ENCODE peak calls at places on chromosomes 3 and 15, in four cellular contexts. Z is H9, C is mesendoderm, F is H1. D is an unnamed sample.

GRCh38 chr15:56731571-56731970 is 1.7 kb downstream of the ZNF280D start:
- DNase-seq in Z (no peak), C (no peak), F (no peak), D (no peak)

GRCh38 chr3:32712506-32713055 is 27.6 kb downstream of the CNOT10 start:
- DNase-seq in Z (no peak), C (no peak), F (no peak), D (no peak)

GRCh38 chr15:90062729-90063684 is 39.3 kb downstream of the IDH2 start:
- DNase-seq in Z (no peak), C (no peak), F (no peak), D (no peak)

GRCh38 chr3:153595186-153595815 is 433.3 kb downstream of the RAP2B start:
- DNase-seq in Z (no peak), C (peak; percentile 60), F (no peak), D (peak; percentile 50)

GRCh38 chr15:89457086-89457485 is 39.3 kb downstream of the RHCG start:
- DNase-seq in Z (no peak), C (peak; percentile 72), F (no peak), D (peak; percentile 28)

GRCh38 chr3:23242106-23242505 is 39.0 kb downstream of the UBE2E2 start:
- DNase-seq in Z (no peak), C (no peak), F (no peak), D (no peak)

GRCh38 chr15:63079938-63080626 is 37.5 kb downstream of the TPM1 start:
- DNase-seq in Z (no peak), C (peak; percentile 63), F (no peak), D (peak; percentile 78)

GRCh38 chr3:24149032-24149431 is 203.9 kb downstream of the NR1D2 start:
- DNase-seq in Z (no peak), C (peak; percentile 64), F (no peak), D (no peak)

GRCh38 chr3:100591411-100591810 is 18.0 kb upstream of the ADGRG7 start:
- DNase-seq in Z (no peak), C (no peak), F (no peak), D (no peak)

GRCh38 chr15:70251246-70251990 is 153.7 kb upstream of the TLE3 start:
- DNase-seq in Z (no peak), C (no peak), F (no peak), D (no peak)

GRCh38 chr3:87359807-87360206 is 83.4 kb upstream of the POU1F1 start:
- DNase-seq in Z (no peak), C (no peak), F (no peak), D (no peak)

GRCh38 chr15:25693321-25694237 is 169.5 kb downstream of the ATP10A start:
- DNase-seq in Z (peak; percentile 74), C (peak; percentile 66), F (peak; percentile 86), D (peak; percentile 24)

GRCh38 chr15:73924258-73924921 is 1.9 kb upstream of the LOXL1 start:
- DNase-seq in Z (no peak), C (no peak), F (peak; percentile 55), D (peak; percentile 92)

GRCh38 chr3:113606539-113607218 is 74.3 kb downstream of the SIDT1 start:
- DNase-seq in Z (no peak), C (peak; percentile 8), F (no peak), D (no peak)

GRCh38 chr15:39465843-39466242 is 115.0 kb upstream of the THBS1 start:
- DNase-seq in Z (no peak), C (no peak), F (no peak), D (no peak)

GRCh38 chr3:51282931-51283330 is 102.2 kb upstream of the MANF start:
- DNase-seq in Z (no peak), C (no peak), F (no peak), D (peak; percentile 74)

GRCh38 chr15:71392821-71393220 is 277.6 kb downstream of the THSD4 start:
- DNase-seq in Z (no peak), C (no peak), F (no peak), D (no peak)

GRCh38 chr15:48798319-48798718 is 12.6 kb downstream of the CEP152 start:
- DNase-seq in Z (peak; percentile 32), C (peak; percentile 94), F (no peak), D (no peak)

GRCh38 chr15:35374661-35375060 is 171.3 kb downstream of the DPH6 start:
- DNase-seq in Z (no peak), C (no peak), F (no peak), D (no peak)

GRCh38 chr15:67165653-67166260 is 88.7 kb downstream of the AAGAB start:
- DNase-seq in Z (peak; percentile 91), C (peak; percentile 90), F (peak; percentile 69), D (no peak)

GRCh38 chr3:39275052-39275451 is 4.8 kb downstream of the CX3CR1 start:
- DNase-seq in Z (no peak), C (peak; percentile 11), F (no peak), D (peak; percentile 68)

GRCh38 chr3:157311633-157312365 is 124.9 kb upstream of the PTX3 start:
- DNase-seq in Z (no peak), C (no peak), F (no peak), D (peak; percentile 94)

GRCh38 chr15:77148191-77148590 is 77.3 kb upstream of the TSPAN3 start:
- DNase-seq in Z (no peak), C (no peak), F (no peak), D (no peak)

GRCh38 chr15:40894689-40895308 is 549 bp downstream of the VPS18 start:
- DNase-seq in Z (peak; percentile 81), C (peak; percentile 95), F (peak; percentile 77), D (peak; percentile 82)

GRCh38 chr3:194870394-194871110 is 184.9 kb downstream of the FAM43A start:
- DNase-seq in Z (no peak), C (peak; percentile 40), F (no peak), D (peak; percentile 31)

GRCh38 chr3:78204977-78205376 is 1165.1 kb downstream of the ROBO2 start:
- DNase-seq in Z (no peak), C (peak; percentile 82), F (no peak), D (peak; percentile 67)

GRCh38 chr15:99474041-99474906 is 91.5 kb upstream of the MEF2A start:
- DNase-seq in Z (no peak), C (no peak), F (no peak), D (no peak)

GRCh38 chr3:101902041-101902440 is 52.7 kb downstream of the NFKBIZ start:
- DNase-seq in Z (no peak), C (peak; percentile 68), F (no peak), D (peak; percentile 99)

GRCh38 chr3:188152660-188153497 is 1.1 kb upstream of the LPP start:
- DNase-seq in Z (peak; percentile 77), C (peak; percentile 79), F (peak; percentile 61), D (peak; percentile 73)

GRCh38 chr15:80855206-80855605 is 76.0 kb downstream of the CEMIP start:
- DNase-seq in Z (no peak), C (no peak), F (no peak), D (no peak)

GRCh38 chr3:179113903-179114302 is 34.3 kb upstream of the PIK3CA start:
- DNase-seq in Z (no peak), C (no peak), F (no peak), D (peak; percentile 79)

GRCh38 chr3:98961161-98962155 is 60.0 kb upstream of the DCBLD2 start:
- DNase-seq in Z (no peak), C (no peak), F (no peak), D (peak; percentile 88)

GRCh38 chr3:98954806-98955205 is 53.3 kb upstream of the DCBLD2 start:
- DNase-seq in Z (no peak), C (no peak), F (no peak), D (peak; percentile 50)

GRCh38 chr3:98954242-98954641 is 52.7 kb upstream of the DCBLD2 start:
- DNase-seq in Z (no peak), C (no peak), F (no peak), D (no peak)

GRCh38 chr3:98952404-98952803 is 50.9 kb upstream of the DCBLD2 start:
- DNase-seq in Z (no peak), C (no peak), F (no peak), D (no peak)

DNA sequence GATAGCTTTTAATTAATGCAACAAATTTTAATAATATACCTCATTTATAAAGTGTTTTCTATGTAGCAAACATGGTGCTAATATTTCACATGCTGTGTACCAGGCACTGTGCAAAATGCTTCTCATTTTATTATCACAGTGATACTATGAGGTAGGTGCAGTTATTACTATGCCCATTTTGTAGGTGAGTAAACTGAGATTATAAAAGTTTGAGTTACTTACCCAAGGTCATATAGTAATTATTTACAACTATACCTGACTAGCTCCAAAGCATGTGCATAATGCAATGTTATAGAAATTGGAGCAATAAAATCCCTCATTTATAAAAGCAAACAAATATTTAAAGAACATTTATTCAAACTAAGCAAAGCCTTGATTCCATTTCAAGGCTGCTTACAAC is 54.5 kb upstream of the DCBLD2 start:
- DNase-seq in Z (no peak), C (no peak), F (no peak), D (no peak)
- H4K5ac ChIP-seq in Z (no peak overlapping the region), C (no peak overlapping the region), F (no peak overlapping the region), D (no peak overlapping the region)

DNA sequence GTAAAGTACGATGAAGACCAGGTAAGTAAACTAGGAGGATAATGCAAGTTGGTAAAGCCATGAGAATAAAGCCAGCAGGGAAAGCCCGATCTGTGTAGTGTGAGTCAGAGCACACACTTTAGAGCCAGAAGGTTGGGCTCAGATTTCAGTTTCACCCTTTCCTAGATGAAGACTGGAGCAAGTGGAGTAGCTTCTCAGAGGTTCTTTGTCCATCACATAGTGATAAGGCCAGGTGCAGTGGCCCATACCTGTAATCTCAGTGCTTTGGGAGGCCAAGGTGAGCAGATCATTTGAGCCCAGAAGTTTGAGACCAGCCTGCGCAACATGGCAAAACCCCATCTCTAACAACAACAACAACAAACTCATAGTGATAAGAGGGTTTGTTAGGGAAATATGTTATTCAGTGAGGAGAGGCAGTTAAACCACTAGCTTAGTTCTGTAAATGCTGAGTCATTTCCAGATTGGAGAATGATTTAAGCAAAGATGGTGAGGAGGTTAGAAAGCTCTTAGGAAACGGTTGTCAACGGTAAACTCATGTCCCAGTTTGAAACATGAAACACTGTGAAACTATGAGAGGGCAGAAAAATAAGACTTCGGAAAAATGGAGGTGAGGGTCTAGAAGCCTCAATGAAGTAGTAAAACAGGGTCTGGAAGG is 39.0 kb downstream of the IL12A start:
- DNase-seq in Z (no peak), C (no peak), F (no peak), D (peak; percentile 88)
- H3K4ac ChIP-seq in Z (no peak overlapping the region), C (no peak overlapping the region), F (no peak overlapping the region), D (peak overlapping the region; percentile 88)

GRCh38 chr3:161386991-161387390 is 15.7 kb upstream of the SPTSSB start:
- DNase-seq in Z (no peak), C (no peak), F (no peak), D (no peak)
- H4K5ac ChIP-seq in Z (no peak overlapping the region), C (no peak overlapping the region), F (no peak overlapping the region), D (no peak overlapping the region)

GRCh38 chr15:51970132-51970817 is 1.3 kb downstream of the LEO1 start:
- DNase-seq in Z (no peak), C (no peak), F (no peak), D (no peak)

GRCh38 chr15:51969728-51970127 is 1.9 kb downstream of the LEO1 start:
- DNase-seq in Z (no peak), C (no peak), F (no peak), D (peak; percentile 23)

GRCh38 chr15:51973220-51973619 is 1.6 kb upstream of the LEO1 start:
- DNase-seq in Z (no peak), C (no peak), F (no peak), D (no peak)

GRCh38 chr15:51970981-51971352 is 611 bp downstream of the LEO1 start:
- DNase-seq in Z (no peak), C (no peak), F (no peak), D (no peak)

GRCh38 chr15:51971353-51972133 is at the start of gene LEO1:
- DNase-seq in Z (peak; percentile 94), C (peak; percentile 99), F (peak; percentile 83), D (peak; percentile 98)
- H3K4ac ChIP-seq in Z (no peak within 1 kb of the TSS), C (no peak within 1 kb of the TSS), F (peak within 1 kb of the TSS; percentile 16), D (peak within 1 kb of the TSS; percentile 91)